ENCODE peak calls at places on chromosomes 16 and 17, in eight cellular contexts. F is AG10803, O is right lobe of liver, G is heart right ventricle, J is fibroblast of lung, B is vagina, E is tibial nerve, I is fibroblast of mammary gland. N is an unnamed sample.
A peak's percentile ranks its signal among the peaks of the same experiment; 100 is the strongest.

GRCh38 chr17:51585514-51586104 is 325.3 kb downstream of the UTP18 start:
- DNase-seq in E (no peak), O (peak; percentile 21), B (no peak), J (no peak), I (no peak), F (no peak), G (no peak), N (no peak)

GRCh38 chr16:35440875-35441274 is 1981.5 kb downstream of the TP53TG3F start:
- DNase-seq in I (no peak), G (no peak), J (no peak), E (no peak), B (no peak), F (no peak), O (no peak), N (no peak)

GRCh38 chr17:40091691-40092397 is 8.5 kb downstream of the NR1D1 start:
- DNase-seq in F (no peak), I (no peak), E (no peak), O (no peak), G (peak; percentile 41), J (no peak), B (no peak), N (no peak)

GRCh38 chr17:73546770-73547345 is 97.4 kb downstream of the SDK2 start:
- DNase-seq in E (no peak), G (no peak), I (peak; percentile 55), F (peak; percentile 43), B (no peak), O (peak; percentile 47), J (no peak), N (peak; percentile 4)

GRCh38 chr17:28716740-28717577 is 709 bp downstream of the RAB34 start:
- DNase-seq in F (peak; percentile 44), E (no peak), G (no peak), I (peak; percentile 38), B (no peak), J (peak; percentile 36), O (peak; percentile 49), N (peak; percentile 61)

GRCh38 chr17:78532922-78533640 is 44.1 kb downstream of the DNAH17 start:
- DNase-seq in J (peak; percentile 7), E (no peak), F (peak; percentile 50), G (no peak), O (no peak), I (peak; percentile 92), B (no peak), N (peak; percentile 14)

GRCh38 chr17:82356845-82357355 is 2.1 kb upstream of the TEX19 start:
- DNase-seq in E (no peak), I (no peak), G (no peak), F (no peak), J (no peak), B (no peak), O (no peak), N (no peak)

GRCh38 chr16:64626771-64627170 is 495.1 kb downstream of the CDH11 start:
- DNase-seq in J (no peak), E (no peak), B (no peak), F (peak; percentile 33), I (no peak), G (no peak), O (no peak), N (no peak)

GRCh38 chr16:72946474-72947194 is 101.3 kb downstream of the ZFHX3 start:
- DNase-seq in E (no peak), F (no peak), I (peak; percentile 8), B (no peak), O (peak; percentile 82), J (peak; percentile 57), G (peak; percentile 65), N (no peak)

GRCh38 chr17:75688209-75688771 is 21.2 kb downstream of the SAP30BP start:
- DNase-seq in B (no peak), F (peak; percentile 72), G (no peak), I (no peak), E (no peak), J (no peak), O (no peak), N (no peak)

GRCh38 chr17:42456223-42457106 is 2.2 kb upstream of the ATP6V0A1 start:
- DNase-seq in J (peak; percentile 91), F (peak; percentile 85), B (no peak), I (peak; percentile 85), G (no peak), O (no peak), E (no peak), N (peak; percentile 48)

GRCh38 chr16:89744813-89745212 is 23.5 kb downstream of the ZNF276 start:
- DNase-seq in O (no peak), G (peak; percentile 48), F (no peak), E (no peak), I (no peak), J (no peak), B (no peak), N (no peak)

GRCh38 chr17:2928294-2928890 is 132.2 kb downstream of the RAP1GAP2 start:
- DNase-seq in O (no peak), J (no peak), G (no peak), F (no peak), I (no peak), E (no peak), B (no peak), N (no peak)

GRCh38 chr16:27551046-27551445 is 1.1 kb downstream of the KATNIP start:
- DNase-seq in G (no peak), B (no peak), I (no peak), E (no peak), O (no peak), J (no peak), F (peak; percentile 24), N (no peak)

GRCh38 chr16:67104845-67105244 is 4.9 kb upstream of the PHAF1 start:
- DNase-seq in J (no peak), G (no peak), F (no peak), O (no peak), B (no peak), E (no peak), I (no peak), N (no peak)

GRCh38 chr17:78266231-78266631 is 34.8 kb downstream of the TMEM235 start:
- DNase-seq in F (no peak), E (no peak), B (no peak), J (no peak), I (no peak), G (no peak), O (no peak), N (no peak)

GRCh38 chr17:31596382-31597323 is 205.2 kb downstream of the RAB11FIP4 start:
- DNase-seq in B (no peak), J (peak; percentile 96), E (peak; percentile 32), F (peak; percentile 99), G (peak; percentile 78), O (peak; percentile 61), I (peak; percentile 97), N (peak; percentile 99)

GRCh38 chr16:6684076-6684673 is 648.5 kb upstream of the RBFOX1 start:
- DNase-seq in O (no peak), J (no peak), I (peak; percentile 1), G (no peak), F (no peak), B (no peak), E (no peak), N (peak; percentile 1)

GRCh38 chr16:84677849-84678248 is 22.0 kb upstream of the USP10 start:
- DNase-seq in O (no peak), J (no peak), G (no peak), E (no peak), F (no peak), B (no peak), I (no peak), N (no peak)

GRCh38 chr16:81513204-81514040 is 68.8 kb downstream of the CMIP start:
- DNase-seq in J (peak; percentile 52), E (no peak), I (peak; percentile 32), B (no peak), G (peak; percentile 77), F (peak; percentile 52), O (peak; percentile 80), N (no peak)

GRCh38 chr16:57709663-57710062 is 15.1 kb downstream of the DRC7 start:
- DNase-seq in F (no peak), O (no peak), I (no peak), G (no peak), E (no peak), B (no peak), J (no peak), N (no peak)

DNA sequence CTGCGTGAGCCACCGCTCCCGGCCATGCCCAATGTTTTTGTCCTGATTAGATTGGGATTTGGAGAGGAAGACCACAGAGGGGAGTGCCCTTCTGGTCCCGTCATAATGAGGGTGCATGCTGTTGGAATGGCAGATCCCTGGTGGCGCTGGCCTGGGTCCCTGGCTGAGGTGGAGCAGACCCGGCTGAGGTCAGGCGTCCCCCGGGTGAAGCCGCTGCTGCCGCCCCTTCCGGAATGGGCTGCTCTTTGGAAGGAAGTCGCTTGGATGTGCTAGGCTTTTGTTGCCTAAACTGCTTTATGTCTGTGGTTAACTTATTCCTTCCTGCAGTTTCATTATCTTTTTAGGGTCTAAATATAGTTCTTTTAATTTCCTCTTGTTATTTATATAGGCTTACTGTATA is 120.3 kb upstream of the CHMP6 start:
- DNase-seq in B (no peak), O (no peak), J (no peak), I (no peak), G (no peak), F (no peak), E (no peak), N (no peak)
- H3K4me3 ChIP-seq in B (no peak overlapping the region), O (no peak overlapping the region), J (no peak overlapping the region), I (no peak overlapping the region), G (no peak overlapping the region), F (no peak overlapping the region), E (no peak overlapping the region), N (no peak overlapping the region)

GRCh38 chr16:62041401-62041800 is 5.2 kb upstream of the CDH8 start:
- DNase-seq in B (no peak), E (no peak), I (peak; percentile 3), G (no peak), J (no peak), F (peak; percentile 47), O (no peak), N (no peak)
- TF ChIP-seq CTCF in B (no peak), E (peak; percentile 20), I (peak; percentile 4), G (peak; percentile 58), J (no peak), F (peak; percentile 66), O (peak; percentile 31), N (peak; percentile 41)

DNA sequence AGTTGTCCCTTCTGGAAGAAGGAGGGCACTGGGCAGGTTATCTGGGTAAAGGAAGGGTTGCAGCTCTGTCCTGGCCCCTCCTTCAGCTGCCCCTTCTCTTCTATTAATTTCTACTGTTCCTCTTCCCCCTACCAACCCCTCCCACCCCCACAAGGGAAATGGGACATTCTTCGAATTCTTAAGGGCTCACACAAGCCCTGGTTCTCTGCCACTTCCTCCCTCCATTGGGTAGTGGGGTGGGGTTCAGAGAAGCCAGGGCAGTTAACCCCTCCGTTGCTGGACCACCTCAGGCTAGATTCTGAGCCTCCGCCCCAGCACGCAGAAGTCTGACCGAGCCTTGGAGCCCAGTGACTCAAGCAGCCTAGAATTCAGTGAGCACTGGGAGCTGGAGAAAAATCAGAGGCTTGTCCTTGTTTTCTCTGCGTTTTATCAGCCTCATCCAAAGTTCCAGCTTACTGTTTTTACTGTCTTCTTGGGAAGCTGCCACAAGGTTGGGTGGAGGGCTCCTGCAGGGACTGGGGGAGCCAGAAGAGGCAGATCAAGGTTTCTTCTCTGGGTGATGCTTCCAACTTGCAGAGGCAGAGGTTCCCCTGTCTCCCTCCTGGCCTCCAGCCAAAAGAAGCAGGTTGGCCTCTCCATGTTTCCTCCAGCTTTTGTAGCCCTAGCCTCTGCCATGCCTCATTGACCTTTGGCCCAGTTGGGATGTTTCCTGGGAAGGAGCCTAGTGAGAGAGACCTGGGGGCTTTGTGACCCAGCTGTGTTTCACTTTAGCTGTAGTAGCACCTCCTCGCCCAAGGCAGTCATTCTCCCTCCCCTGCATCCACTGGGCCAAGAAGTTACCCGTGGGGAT is 10.2 kb downstream of the LASP1 start:
- DNase-seq in J (peak; percentile 86), F (peak; percentile 85), B (no peak), E (no peak), I (peak; percentile 76), G (peak; percentile 55), O (no peak), N (peak; percentile 95)
- H3K4me3 ChIP-seq in J (peak overlapping the region; percentile 17), F (peak overlapping the region; percentile 23), B (peak overlapping the region; percentile 22), E (no peak overlapping the region), I (no peak overlapping the region), G (no peak overlapping the region), O (no peak overlapping the region), N (peak overlapping the region; percentile 17)

GRCh38 chr17:66290097-66290722 is 12.2 kb upstream of the PRKCA start:
- DNase-seq in E (no peak), F (no peak), O (no peak), I (no peak), J (no peak), B (no peak), G (no peak), N (no peak)
- TF ChIP-seq CTCF in E (no peak), F (peak; percentile 12), O (peak; percentile 28), I (no peak), J (no peak), B (no peak), G (peak; percentile 46), N (peak; percentile 18)